ENCODE peak calls at places on chromosomes 16 and 17, in five cellular contexts. D is T-helper 1 cell; V is aorta; E is activated CD8-positive, alpha-beta memory T cell treated with anti-CD3 and anti-CD28 coated beads for 4 hours; M is NCI-H1092 treated with DMSO at 0.1 percent for 48 hours. U is an unnamed sample.

GRCh38 chr17:2212328-2212981 is 91.1 kb downstream of the SMG6 start:
- DNase-seq in D (no peak), M (no peak), E (no peak), V (peak; percentile 86), U (no peak)

GRCh38 chr16:4743217-4743897 is 9.0 kb downstream of the DNAAF8 start:
- DNase-seq in V (no peak), D (no peak), E (no peak), M (no peak), U (no peak)

GRCh38 chr17:14061666-14062560 is 7.4 kb upstream of the COX10 start:
- DNase-seq in M (no peak), V (no peak), E (no peak), D (no peak), U (no peak)

GRCh38 chr17:7177954-7178477 is 1.2 kb downstream of the ASGR1 start:
- DNase-seq in E (no peak), V (no peak), M (no peak), D (no peak), U (no peak)

GRCh38 chr17:51435641-51436091 is 175.3 kb downstream of the UTP18 start:
- DNase-seq in E (no peak), D (no peak), V (no peak), M (peak; percentile 95), U (no peak)

GRCh38 chr16:641326-642188 is at the start of gene MCRIP2:
- DNase-seq in M (peak; percentile 26), E (no peak), V (peak; percentile 93), D (peak; percentile 30), U (peak; percentile 97)

GRCh38 chr17:48558057-48558456 is 13.1 kb upstream of the HOXB2 start:
- DNase-seq in M (no peak), E (no peak), D (no peak), V (no peak), U (no peak)

GRCh38 chr17:58436805-58437239 is 19.5 kb upstream of the RNF43 start:
- DNase-seq in D (no peak), V (no peak), E (no peak), M (no peak), U (no peak)

GRCh38 chr16:53053967-53054669 is 673 bp upstream of the CHD9 start:
- DNase-seq in V (no peak), M (peak; percentile 57), D (no peak), E (no peak), U (no peak)

GRCh38 chr17:58094118-58094517 is 10.9 kb downstream of the DYNLL2 start:
- DNase-seq in E (no peak), V (no peak), D (no peak), M (no peak), U (no peak)

GRCh38 chr17:58536541-58536940 is 22.1 kb upstream of the MTMR4 start:
- DNase-seq in M (no peak), V (no peak), D (no peak), E (no peak), U (no peak)

GRCh38 chr16:24452724-24453123 is 86.6 kb upstream of the RBBP6 start:
- DNase-seq in V (no peak), D (no peak), E (no peak), M (no peak), U (no peak)

GRCh38 chr16:4212934-4213296 is 29.0 kb downstream of the SRL start:
- DNase-seq in V (no peak), E (no peak), M (no peak), D (no peak), U (no peak)

GRCh38 chr17:78532922-78533640 is 44.1 kb downstream of the DNAH17 start:
- DNase-seq in D (no peak), V (peak; percentile 44), M (no peak), E (no peak), U (peak; percentile 53)

GRCh38 chr16:14284930-14285541 is 213.9 kb downstream of the MRTFB start:
- DNase-seq in D (no peak), M (peak; percentile 77), E (peak; percentile 31), V (no peak), U (peak; percentile 71)

GRCh38 chr16:27547134-27547533 is 2.6 kb downstream of the GTF3C1 start:
- DNase-seq in M (no peak), D (no peak), V (peak; percentile 19), E (no peak), U (no peak)

GRCh38 chr17:19654342-19654886 is 5.9 kb downstream of the ALDH3A2 start:
- DNase-seq in V (no peak), E (no peak), D (no peak), M (no peak), U (no peak)

GRCh38 chr17:37791434-37791833 is 46.6 kb upstream of the HNF1B start:
- DNase-seq in V (no peak), M (no peak), E (no peak), D (no peak), U (no peak)